ENCODE peak calls at places on chromosomes 6 and 20, in seven cellular contexts. One of them, this sample, is unnamed.

GRCh38 chr20:645318-646106 is 7.5 kb downstream of the SRXN1 start:
- DNase-seq in HAP-1: peak
- DNase-seq in esophagus squamous epithelium: no peak
- DNase-seq in T47D: peak
- DNase-seq in effector CD8-positive, alpha-beta T cell: peak
- DNase-seq in SJSA1: peak
- DNase-seq in BE2C: peak
- DNase-seq in this sample: no peak

GRCh38 chr6:2498224-2498623 is 252.5 kb downstream of the MYLK4 start:
- DNase-seq in HAP-1: no peak
- DNase-seq in esophagus squamous epithelium: no peak
- DNase-seq in T47D: no peak
- DNase-seq in effector CD8-positive, alpha-beta T cell: no peak
- DNase-seq in SJSA1: no peak
- DNase-seq in BE2C: no peak
- DNase-seq in this sample: peak

GRCh38 chr6:98880486-98880885 is 46.1 kb downstream of the POU3F2 start:
- DNase-seq in HAP-1: no peak
- DNase-seq in esophagus squamous epithelium: no peak
- DNase-seq in T47D: no peak
- DNase-seq in effector CD8-positive, alpha-beta T cell: no peak
- DNase-seq in SJSA1: no peak
- DNase-seq in BE2C: no peak
- DNase-seq in this sample: no peak

GRCh38 chr20:54228841-54229240 is 21.0 kb downstream of the PFDN4 start:
- DNase-seq in HAP-1: no peak
- DNase-seq in esophagus squamous epithelium: no peak
- DNase-seq in T47D: no peak
- DNase-seq in effector CD8-positive, alpha-beta T cell: no peak
- DNase-seq in SJSA1: no peak
- DNase-seq in BE2C: no peak
- DNase-seq in this sample: no peak

GRCh38 chr6:151229401-151230276 is 10.1 kb upstream of the AKAP12 start:
- DNase-seq in HAP-1: peak
- DNase-seq in esophagus squamous epithelium: no peak
- DNase-seq in T47D: no peak
- DNase-seq in effector CD8-positive, alpha-beta T cell: no peak
- DNase-seq in SJSA1: no peak
- DNase-seq in BE2C: no peak
- DNase-seq in this sample: no peak

GRCh38 chr6:135921176-135921575 is 69.7 kb downstream of the PDE7B start:
- DNase-seq in HAP-1: no peak
- DNase-seq in esophagus squamous epithelium: no peak
- DNase-seq in T47D: no peak
- DNase-seq in effector CD8-positive, alpha-beta T cell: no peak
- DNase-seq in SJSA1: no peak
- DNase-seq in BE2C: no peak
- DNase-seq in this sample: no peak

GRCh38 chr20:32678948-32679347 is 5.2 kb upstream of the C20orf203 start:
- DNase-seq in HAP-1: no peak
- DNase-seq in esophagus squamous epithelium: no peak
- DNase-seq in T47D: no peak
- DNase-seq in effector CD8-positive, alpha-beta T cell: no peak
- DNase-seq in SJSA1: no peak
- DNase-seq in BE2C: no peak
- DNase-seq in this sample: peak

GRCh38 chr6:21199246-21199645 is 394.3 kb upstream of the SOX4 start:
- DNase-seq in HAP-1: no peak
- DNase-seq in esophagus squamous epithelium: no peak
- DNase-seq in T47D: no peak
- DNase-seq in effector CD8-positive, alpha-beta T cell: no peak
- DNase-seq in SJSA1: no peak
- DNase-seq in BE2C: peak
- DNase-seq in this sample: no peak

GRCh38 chr6:43455034-43455747 is at the start of gene DLK2:
- DNase-seq in HAP-1: peak
- DNase-seq in esophagus squamous epithelium: no peak
- DNase-seq in T47D: no peak
- DNase-seq in effector CD8-positive, alpha-beta T cell: peak
- DNase-seq in SJSA1: no peak
- DNase-seq in BE2C: peak
- DNase-seq in this sample: peak

GRCh38 chr20:4812641-4813075 is 90.9 kb downstream of the PRND start:
- DNase-seq in HAP-1: no peak
- DNase-seq in esophagus squamous epithelium: no peak
- DNase-seq in T47D: no peak
- DNase-seq in effector CD8-positive, alpha-beta T cell: no peak
- DNase-seq in SJSA1: no peak
- DNase-seq in BE2C: no peak
- DNase-seq in this sample: no peak

GRCh38 chr20:54197621-54198604 is 10.0 kb upstream of the PFDN4 start:
- DNase-seq in HAP-1: no peak
- DNase-seq in esophagus squamous epithelium: no peak
- DNase-seq in T47D: peak
- DNase-seq in effector CD8-positive, alpha-beta T cell: no peak
- DNase-seq in SJSA1: peak
- DNase-seq in BE2C: no peak
- DNase-seq in this sample: no peak

GRCh38 chr6:56840467-56841371 is 114.2 kb upstream of the BEND6 start:
- DNase-seq in HAP-1: no peak
- DNase-seq in esophagus squamous epithelium: no peak
- DNase-seq in T47D: peak
- DNase-seq in effector CD8-positive, alpha-beta T cell: no peak
- DNase-seq in SJSA1: peak
- DNase-seq in BE2C: no peak
- DNase-seq in this sample: no peak

GRCh38 chr6:133062077-133062476 is 179.1 kb upstream of the EYA4 start:
- DNase-seq in HAP-1: no peak
- DNase-seq in esophagus squamous epithelium: no peak
- DNase-seq in T47D: no peak
- DNase-seq in effector CD8-positive, alpha-beta T cell: no peak
- DNase-seq in SJSA1: no peak
- DNase-seq in BE2C: no peak
- DNase-seq in this sample: no peak

GRCh38 chr6:13267142-13267621 is 61.2 kb downstream of the TBC1D7 start:
- DNase-seq in HAP-1: no peak
- DNase-seq in esophagus squamous epithelium: no peak
- DNase-seq in T47D: no peak
- DNase-seq in effector CD8-positive, alpha-beta T cell: no peak
- DNase-seq in SJSA1: no peak
- DNase-seq in BE2C: no peak
- DNase-seq in this sample: no peak

GRCh38 chr6:100121854-100122609 is 128.0 kb upstream of the MCHR2 start:
- DNase-seq in HAP-1: no peak
- DNase-seq in esophagus squamous epithelium: no peak
- DNase-seq in T47D: no peak
- DNase-seq in effector CD8-positive, alpha-beta T cell: no peak
- DNase-seq in SJSA1: no peak
- DNase-seq in BE2C: no peak
- DNase-seq in this sample: no peak

GRCh38 chr6:84456803-84457202 is 229.4 kb upstream of the CEP162 start:
- DNase-seq in HAP-1: no peak
- DNase-seq in esophagus squamous epithelium: no peak
- DNase-seq in T47D: no peak
- DNase-seq in effector CD8-positive, alpha-beta T cell: no peak
- DNase-seq in SJSA1: no peak
- DNase-seq in BE2C: no peak
- DNase-seq in this sample: no peak

GRCh38 chr6:137799950-137800568 is 67.0 kb upstream of the TNFAIP3 start:
- DNase-seq in HAP-1: peak
- DNase-seq in esophagus squamous epithelium: no peak
- DNase-seq in T47D: peak
- DNase-seq in effector CD8-positive, alpha-beta T cell: peak
- DNase-seq in SJSA1: peak
- DNase-seq in BE2C: peak
- DNase-seq in this sample: peak

GRCh38 chr6:20846602-20847028 is 312.4 kb downstream of the CDKAL1 start:
- DNase-seq in HAP-1: no peak
- DNase-seq in esophagus squamous epithelium: no peak
- DNase-seq in T47D: no peak
- DNase-seq in effector CD8-positive, alpha-beta T cell: no peak
- DNase-seq in SJSA1: no peak
- DNase-seq in BE2C: peak
- DNase-seq in this sample: no peak

GRCh38 chr6:2385584-2385983 is 140.2 kb upstream of the GMDS start:
- DNase-seq in HAP-1: no peak
- DNase-seq in esophagus squamous epithelium: no peak
- DNase-seq in T47D: no peak
- DNase-seq in effector CD8-positive, alpha-beta T cell: no peak
- DNase-seq in SJSA1: no peak
- DNase-seq in BE2C: no peak
- DNase-seq in this sample: no peak

GRCh38 chr20:62627901-62628612 is 14.2 kb upstream of the SLCO4A1 start:
- DNase-seq in HAP-1: no peak
- DNase-seq in esophagus squamous epithelium: no peak
- DNase-seq in T47D: no peak
- DNase-seq in effector CD8-positive, alpha-beta T cell: no peak
- DNase-seq in SJSA1: peak
- DNase-seq in BE2C: no peak
- DNase-seq in this sample: no peak

GRCh38 chr6:135920689-135921088 is 69.2 kb downstream of the PDE7B start:
- DNase-seq in HAP-1: no peak
- DNase-seq in esophagus squamous epithelium: no peak
- DNase-seq in T47D: no peak
- DNase-seq in effector CD8-positive, alpha-beta T cell: no peak
- DNase-seq in SJSA1: peak
- DNase-seq in BE2C: no peak
- DNase-seq in this sample: no peak

GRCh38 chr6:127279815-127280214 is 13.2 kb downstream of the RNF146 start:
- DNase-seq in HAP-1: no peak
- DNase-seq in esophagus squamous epithelium: no peak
- DNase-seq in T47D: no peak
- DNase-seq in effector CD8-positive, alpha-beta T cell: no peak
- DNase-seq in SJSA1: no peak
- DNase-seq in BE2C: no peak
- DNase-seq in this sample: no peak

GRCh38 chr20:48805286-48805685 is 22.5 kb downstream of the PREX1 start:
- DNase-seq in HAP-1: no peak
- DNase-seq in esophagus squamous epithelium: no peak
- DNase-seq in T47D: no peak
- DNase-seq in effector CD8-positive, alpha-beta T cell: no peak
- DNase-seq in SJSA1: no peak
- DNase-seq in BE2C: no peak
- DNase-seq in this sample: no peak

GRCh38 chr6:148517518-148517917 is 174.9 kb downstream of the SASH1 start:
- DNase-seq in HAP-1: no peak
- DNase-seq in esophagus squamous epithelium: no peak
- DNase-seq in T47D: no peak
- DNase-seq in effector CD8-positive, alpha-beta T cell: no peak
- DNase-seq in SJSA1: no peak
- DNase-seq in BE2C: no peak
- DNase-seq in this sample: no peak

GRCh38 chr6:38034269-38034914 is 214.9 kb downstream of the ZFAND3 start:
- DNase-seq in HAP-1: peak
- DNase-seq in esophagus squamous epithelium: no peak
- DNase-seq in T47D: peak
- DNase-seq in effector CD8-positive, alpha-beta T cell: no peak
- DNase-seq in SJSA1: peak
- DNase-seq in BE2C: no peak
- DNase-seq in this sample: peak

GRCh38 chr20:62500237-62500864 is 24.6 kb upstream of the GATA5 start:
- DNase-seq in HAP-1: peak
- DNase-seq in esophagus squamous epithelium: no peak
- DNase-seq in T47D: peak
- DNase-seq in effector CD8-positive, alpha-beta T cell: peak
- DNase-seq in SJSA1: peak
- DNase-seq in BE2C: peak
- DNase-seq in this sample: peak

GRCh38 chr20:45775411-45775810 is 16.3 kb downstream of the WFDC3 start:
- DNase-seq in HAP-1: no peak
- DNase-seq in esophagus squamous epithelium: no peak
- DNase-seq in T47D: no peak
- DNase-seq in effector CD8-positive, alpha-beta T cell: no peak
- DNase-seq in SJSA1: no peak
- DNase-seq in BE2C: no peak
- DNase-seq in this sample: no peak

GRCh38 chr20:25460591-25461280 is 53.3 kb downstream of the GINS1 start:
- DNase-seq in HAP-1: no peak
- DNase-seq in esophagus squamous epithelium: no peak
- DNase-seq in T47D: no peak
- DNase-seq in effector CD8-positive, alpha-beta T cell: no peak
- DNase-seq in SJSA1: no peak
- DNase-seq in BE2C: no peak
- DNase-seq in this sample: no peak

GRCh38 chr6:134870677-134871498 is 79.0 kb downstream of the ALDH8A1 start:
- DNase-seq in HAP-1: no peak
- DNase-seq in esophagus squamous epithelium: no peak
- DNase-seq in T47D: no peak
- DNase-seq in effector CD8-positive, alpha-beta T cell: no peak
- DNase-seq in SJSA1: no peak
- DNase-seq in BE2C: no peak
- DNase-seq in this sample: no peak

GRCh38 chr20:1844723-1845523 is 50.3 kb upstream of the SIRPA start:
- DNase-seq in HAP-1: no peak
- DNase-seq in esophagus squamous epithelium: no peak
- DNase-seq in T47D: no peak
- DNase-seq in effector CD8-positive, alpha-beta T cell: no peak
- DNase-seq in SJSA1: peak
- DNase-seq in BE2C: no peak
- DNase-seq in this sample: peak

GRCh38 chr6:9745476-9745875 is 669.4 kb downstream of the TFAP2A start:
- DNase-seq in HAP-1: no peak
- DNase-seq in esophagus squamous epithelium: no peak
- DNase-seq in T47D: no peak
- DNase-seq in effector CD8-positive, alpha-beta T cell: no peak
- DNase-seq in SJSA1: no peak
- DNase-seq in BE2C: no peak
- DNase-seq in this sample: no peak

GRCh38 chr6:12386816-12387215 is 96.7 kb downstream of the EDN1 start:
- DNase-seq in HAP-1: no peak
- DNase-seq in esophagus squamous epithelium: no peak
- DNase-seq in T47D: no peak
- DNase-seq in effector CD8-positive, alpha-beta T cell: no peak
- DNase-seq in SJSA1: no peak
- DNase-seq in BE2C: no peak
- DNase-seq in this sample: no peak

GRCh38 chr6:166417285-166417691 is 34.5 kb upstream of the MPC1 start:
- DNase-seq in HAP-1: no peak
- DNase-seq in esophagus squamous epithelium: no peak
- DNase-seq in T47D: no peak
- DNase-seq in effector CD8-positive, alpha-beta T cell: no peak
- DNase-seq in SJSA1: no peak
- DNase-seq in BE2C: no peak
- DNase-seq in this sample: no peak

GRCh38 chr6:82239597-82239996 is 7.9 kb downstream of the IBTK start:
- DNase-seq in HAP-1: no peak
- DNase-seq in esophagus squamous epithelium: no peak
- DNase-seq in T47D: no peak
- DNase-seq in effector CD8-positive, alpha-beta T cell: no peak
- DNase-seq in SJSA1: no peak
- DNase-seq in BE2C: no peak
- DNase-seq in this sample: no peak

GRCh38 chr6:141403827-141404226 is 728.9 kb upstream of the GJE1 start:
- DNase-seq in HAP-1: no peak
- DNase-seq in esophagus squamous epithelium: no peak
- DNase-seq in T47D: no peak
- DNase-seq in effector CD8-positive, alpha-beta T cell: no peak
- DNase-seq in SJSA1: no peak
- DNase-seq in BE2C: no peak
- DNase-seq in this sample: no peak

GRCh38 chr6:33383427-33384185 is 8.0 kb upstream of the KIFC1 start:
- DNase-seq in HAP-1: no peak
- DNase-seq in esophagus squamous epithelium: no peak
- DNase-seq in T47D: no peak
- DNase-seq in effector CD8-positive, alpha-beta T cell: no peak
- DNase-seq in SJSA1: no peak
- DNase-seq in BE2C: no peak
- DNase-seq in this sample: no peak

GRCh38 chr6:1082040-1082935 is 229.6 kb upstream of the FOXQ1 start:
- DNase-seq in HAP-1: no peak
- DNase-seq in esophagus squamous epithelium: no peak
- DNase-seq in T47D: no peak
- DNase-seq in effector CD8-positive, alpha-beta T cell: no peak
- DNase-seq in SJSA1: no peak
- DNase-seq in BE2C: no peak
- DNase-seq in this sample: no peak

This sample was measured in putamen.